ENCODE peak calls at places on chromosomes 6 and 20, in nine cellular contexts. A is left lung, C is A549, V is epithelial cell of esophagus, N is GM12865, U is skeletal muscle cell, S is fibroblast of the aortic adventitia, G is body of pancreas, M is lower leg skin. Y is an unnamed sample.

GRCh38 chr6:143060354-143060805 is 309 bp upstream of the AIG1 start:
- DNase-seq in A (peak; percentile 88), C (peak; percentile 87), V (peak; percentile 78), N (peak; percentile 89), U (peak; percentile 54), S (peak; percentile 77), G (peak; percentile 81), M (peak; percentile 95), Y (peak; percentile 93)

GRCh38 chr6:35294308-35294945 is 3.2 kb upstream of the DEF6 start:
- DNase-seq in A (no peak), C (peak; percentile 45), V (peak; percentile 67), N (peak; percentile 68), U (no peak), S (peak; percentile 39), G (peak; percentile 50), M (no peak), Y (no peak)

GRCh38 chr20:52454660-52455059 is 263.1 kb upstream of the ZFP64 start:
- DNase-seq in A (peak; percentile 37), C (no peak), V (no peak), N (no peak), U (peak; percentile 18), S (peak; percentile 8), G (no peak), M (no peak), Y (no peak)

GRCh38 chr6:56772737-56773184 is 130.1 kb upstream of the DST start:
- DNase-seq in A (no peak), C (peak; percentile 51), V (peak; percentile 88), N (peak; percentile 65), U (peak; percentile 70), S (peak; percentile 81), G (no peak), M (no peak), Y (no peak)

GRCh38 chr20:41617931-41618806 is at the start of gene CHD6:
- DNase-seq in A (peak; percentile 100), C (peak; percentile 99), V (peak; percentile 100), N (peak; percentile 100), U (peak; percentile 98), S (peak; percentile 100), G (peak; percentile 100), M (peak; percentile 100), Y (peak; percentile 100)

GRCh38 chr6:15089569-15090144 is 156.2 kb upstream of the JARID2 start:
- DNase-seq in A (peak; percentile 52), C (no peak), V (peak; percentile 89), N (no peak), U (no peak), S (no peak), G (no peak), M (peak; percentile 85), Y (peak; percentile 70)

GRCh38 chr20:22974354-22974753 is 60.8 kb upstream of the SSTR4 start:
- DNase-seq in A (no peak), C (peak; percentile 60), V (peak; percentile 55), N (peak; percentile 36), U (no peak), S (peak; percentile 17), G (no peak), M (no peak), Y (no peak)

GRCh38 chr6:105991561-105992314 is 94.4 kb upstream of the PRDM1 start:
- DNase-seq in A (no peak), C (no peak), V (peak; percentile 39), N (peak; percentile 56), U (no peak), S (no peak), G (peak; percentile 41), M (no peak), Y (no peak)

GRCh38 chr20:32667030-32667429 is 6.7 kb downstream of the C20orf203 start:
- DNase-seq in A (no peak), C (no peak), V (no peak), N (no peak), U (no peak), S (no peak), G (no peak), M (no peak), Y (no peak)

GRCh38 chr6:157497579-157497978 is 116.6 kb downstream of the ZDHHC14 start:
- DNase-seq in A (no peak), C (no peak), V (no peak), N (no peak), U (no peak), S (no peak), G (no peak), M (no peak), Y (no peak)
- H3K4me3 ChIP-seq in A (no peak overlapping the region), C (no peak overlapping the region), V (no peak overlapping the region), N (no peak overlapping the region), U (no peak overlapping the region), S (no peak overlapping the region), G (no peak overlapping the region), M (no peak overlapping the region), Y (no peak overlapping the region)

DNA sequence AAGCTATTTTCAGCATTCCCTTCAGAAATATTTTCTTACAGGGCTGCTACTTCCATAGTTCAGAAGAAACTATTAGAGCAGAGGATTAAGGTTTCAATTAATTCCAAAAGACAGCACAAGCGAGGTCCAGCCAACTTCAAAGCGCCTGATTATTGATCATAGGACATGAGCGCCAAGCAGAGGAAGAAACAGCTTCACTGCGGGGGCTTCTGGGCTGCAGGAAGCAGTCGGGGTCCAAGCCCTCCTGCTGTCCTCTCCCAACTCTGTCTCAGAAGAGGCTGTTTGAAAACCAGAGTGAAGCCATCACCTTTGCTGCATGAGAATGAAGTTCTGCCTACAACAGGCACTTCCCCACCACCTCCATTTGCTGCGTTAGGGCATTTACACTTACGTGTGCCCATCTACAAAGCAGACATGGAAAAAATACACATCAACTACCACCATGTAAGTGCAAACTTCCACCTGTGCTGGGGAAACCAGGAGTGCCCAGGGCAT is 23.9 kb downstream of the SUMO4 start:
- DNase-seq in A (no peak), C (no peak), V (no peak), N (no peak), U (no peak), S (no peak), G (no peak), M (no peak), Y (no peak)
- H3K4me3 ChIP-seq in A (no peak overlapping the region), C (no peak overlapping the region), V (no peak overlapping the region), N (no peak overlapping the region), U (no peak overlapping the region), S (no peak overlapping the region), G (no peak overlapping the region), M (no peak overlapping the region), Y (no peak overlapping the region)

GRCh38 chr20:47021850-47022249 is 127.2 kb downstream of the EYA2 start:
- DNase-seq in A (no peak), C (no peak), V (no peak), N (no peak), U (no peak), S (no peak), G (no peak), M (no peak), Y (no peak)

GRCh38 chr20:47019106-47019824 is 124.6 kb downstream of the EYA2 start:
- DNase-seq in A (no peak), C (no peak), V (no peak), N (no peak), U (peak; percentile 7), S (peak; percentile 87), G (no peak), M (no peak), Y (no peak)

GRCh38 chr20:47020231-47020630 is 125.6 kb downstream of the EYA2 start:
- DNase-seq in A (no peak), C (no peak), V (no peak), N (no peak), U (no peak), S (peak; percentile 4), G (no peak), M (no peak), Y (no peak)

GRCh38 chr20:47016068-47016664 is 121.5 kb downstream of the EYA2 start:
- DNase-seq in A (no peak), C (no peak), V (no peak), N (no peak), U (no peak), S (no peak), G (no peak), M (no peak), Y (peak; percentile 30)

DNA sequence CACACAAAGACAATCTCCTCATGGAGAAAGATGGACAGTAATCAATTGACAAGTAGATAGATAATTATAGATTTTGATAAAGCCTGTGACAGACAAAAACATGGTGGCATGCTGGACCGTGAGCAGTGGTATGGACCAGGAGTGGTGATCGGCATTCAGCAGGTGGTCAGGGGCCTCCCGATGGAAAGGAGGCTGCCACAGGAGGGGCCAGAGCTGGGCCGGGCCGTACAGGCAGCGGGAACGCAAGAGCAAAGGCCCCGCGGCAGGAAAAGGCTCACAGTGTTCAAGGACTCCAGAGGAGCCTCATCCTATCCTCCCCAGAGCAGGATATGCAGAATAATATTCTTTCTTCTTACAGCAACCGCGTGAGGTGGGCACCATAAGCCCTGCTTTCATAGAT is 123.7 kb downstream of the EYA2 start:
- DNase-seq in A (no peak), C (no peak), V (no peak), N (no peak), U (no peak), S (no peak), G (no peak), M (no peak), Y (no peak)
- H3K4me3 ChIP-seq in A (no peak overlapping the region), C (no peak overlapping the region), V (no peak overlapping the region), N (no peak overlapping the region), U (no peak overlapping the region), S (no peak overlapping the region), G (no peak overlapping the region), M (no peak overlapping the region), Y (no peak overlapping the region)

GRCh38 chr6:32148289-32148688 is 3.5 kb downstream of the PRRT1 start:
- DNase-seq in A (no peak), C (no peak), V (no peak), N (no peak), U (no peak), S (no peak), G (no peak), M (no peak), Y (no peak)

GRCh38 chr6:32146287-32146686 is 5.5 kb downstream of the PRRT1 start:
- DNase-seq in A (no peak), C (no peak), V (peak; percentile 41), N (no peak), U (no peak), S (peak; percentile 43), G (no peak), M (no peak), Y (no peak)

GRCh38 chr6:32148722-32149576 is 2.8 kb downstream of the PRRT1 start:
- DNase-seq in A (peak; percentile 71), C (no peak), V (peak; percentile 89), N (no peak), U (no peak), S (no peak), G (peak; percentile 82), M (peak; percentile 94), Y (peak; percentile 83)

GRCh38 chr6:32146687-32147086 is 5.1 kb downstream of the PRRT1 start:
- DNase-seq in A (no peak), C (no peak), V (no peak), N (no peak), U (no peak), S (no peak), G (no peak), M (no peak), Y (no peak)

DNA sequence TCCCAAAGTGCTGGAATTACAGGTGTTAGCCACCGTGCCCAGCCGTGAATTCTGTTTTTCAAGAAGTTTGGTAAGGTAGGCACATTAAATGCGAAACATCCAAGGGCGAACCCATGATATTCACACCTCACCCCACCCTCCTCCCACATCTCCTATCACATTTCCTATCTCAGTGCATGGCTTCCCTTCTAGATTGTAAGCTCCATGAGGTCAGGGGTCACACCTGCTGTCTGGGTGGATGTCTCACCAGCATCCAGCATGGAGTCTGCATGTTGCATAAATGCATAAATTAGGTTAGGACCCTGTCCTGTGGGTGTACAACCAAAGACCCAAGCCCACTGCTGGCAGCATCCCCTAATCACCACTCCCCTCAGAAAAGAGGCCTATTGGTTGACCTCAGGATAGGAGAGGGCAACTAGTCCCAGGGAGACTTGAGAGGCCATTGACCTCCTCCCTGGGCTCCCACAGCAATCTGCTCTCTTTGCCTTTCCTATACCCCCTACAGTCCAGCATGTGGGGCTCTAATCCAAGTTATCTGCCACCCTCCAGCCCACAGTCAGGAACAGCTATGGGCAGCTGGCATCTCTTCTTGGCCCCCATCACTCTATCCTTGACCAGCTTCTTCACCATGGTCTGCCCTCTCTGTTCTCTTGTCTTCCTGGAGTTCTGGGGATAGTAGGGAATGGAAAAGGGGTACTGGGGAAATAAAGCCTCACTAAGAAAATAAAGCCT is 4.2 kb downstream of the PRRT1 start:
- DNase-seq in A (no peak), C (no peak), V (no peak), N (no peak), U (no peak), S (no peak), G (no peak), M (no peak), Y (no peak)
- H3K4me3 ChIP-seq in A (no peak overlapping the region), C (no peak overlapping the region), V (peak overlapping the region; percentile 82), N (no peak overlapping the region), U (no peak overlapping the region), S (no peak overlapping the region), G (no peak overlapping the region), M (no peak overlapping the region), Y (no peak overlapping the region)

Y was measured in upper lobe of right lung.